ENCODE peak calls at places on chromosomes 4 and X, in nine cellular contexts. J is ureter, W is caudate nucleus, B is endothelial cell, O is LHCN-M2, E is amniotic stem cell, C is NCI-H146, R is lower lobe of right lung, N is GM18507. L is an unnamed sample.

GRCh38 chr4:4574792-4575191 is 32.9 kb upstream of the STX18 start:
- DNase-seq in J (peak; percentile 87), W (no peak), B (no peak), O (peak; percentile 57), E (no peak), C (peak; percentile 8), R (peak; percentile 60), N (no peak), L (peak; percentile 53)

GRCh38 chr4:185472063-185472542 is 570 bp upstream of the CCDC110 start:
- DNase-seq in J (no peak), W (no peak), B (no peak), O (no peak), E (no peak), C (peak; percentile 6), R (no peak), N (no peak), L (no peak)

GRCh38 chr4:6750302-6751221 is 32.0 kb upstream of the KIAA0232 start:
- DNase-seq in J (no peak), W (no peak), B (no peak), O (no peak), E (no peak), C (no peak), R (peak; percentile 41), N (no peak), L (no peak)

GRCh38 chr4:157372154-157372553 is 151.6 kb downstream of the GRIA2 start:
- DNase-seq in J (no peak), W (no peak), B (no peak), O (no peak), E (no peak), C (peak; percentile 47), R (no peak), N (no peak), L (no peak)

GRCh38 chrX:22603060-22603459 is 330.3 kb downstream of the CBLL2 start:
- DNase-seq in J (no peak), W (no peak), B (no peak), O (no peak), E (no peak), C (no peak), R (no peak), N (no peak), L (no peak)

GRCh38 chr4:2786152-2786671 is 6.7 kb upstream of the SH3BP2 start:
- DNase-seq in J (no peak), W (no peak), B (no peak), O (no peak), E (no peak), C (no peak), R (peak; percentile 35), N (no peak), L (no peak)

GRCh38 chr4:145812902-145813301 is 125.7 kb downstream of the ZNF827 start:
- DNase-seq in J (no peak), W (no peak), B (no peak), O (no peak), E (no peak), C (no peak), R (no peak), N (no peak), L (no peak)

GRCh38 chr4:18234108-18234507 is 212.6 kb upstream of the LCORL start:
- DNase-seq in J (no peak), W (no peak), B (no peak), O (no peak), E (no peak), C (no peak), R (no peak), N (no peak), L (no peak)

GRCh38 chrX:129808163-129808828 is 28.5 kb downstream of the SASH3 start:
- DNase-seq in J (no peak), W (no peak), B (no peak), O (peak; percentile 1), E (no peak), C (no peak), R (no peak), N (no peak), L (no peak)

GRCh38 chr4:77169496-77169895 is 12.5 kb downstream of the CCNG2 start:
- DNase-seq in J (no peak), W (no peak), B (no peak), O (peak; percentile 74), E (no peak), C (no peak), R (no peak), N (no peak), L (no peak)

GRCh38 chrX:21778236-21778635 is 20.3 kb upstream of the SMPX start:
- DNase-seq in J (no peak), W (no peak), B (no peak), O (no peak), E (no peak), C (no peak), R (no peak), N (no peak), L (no peak)

GRCh38 chr4:107863850-107864371 is 39.2 kb downstream of the SGMS2 start:
- DNase-seq in J (no peak), W (no peak), B (no peak), O (peak; percentile 48), E (no peak), C (peak; percentile 20), R (no peak), N (no peak), L (no peak)

GRCh38 chr4:150209140-150209829 is 131.0 kb downstream of the DCLK2 start:
- DNase-seq in J (peak; percentile 62), W (no peak), B (peak; percentile 80), O (peak; percentile 63), E (no peak), C (peak; percentile 15), R (peak; percentile 64), N (peak; percentile 4), L (no peak)

GRCh38 chr4:76420901-76421581 is at the start of gene CCDC158:
- DNase-seq in J (no peak), W (no peak), B (no peak), O (no peak), E (no peak), C (peak; percentile 63), R (no peak), N (no peak), L (no peak)

GRCh38 chr4:8893624-8894423 is 22.2 kb upstream of the HMX1 start:
- DNase-seq in J (no peak), W (no peak), B (no peak), O (no peak), E (no peak), C (no peak), R (no peak), N (no peak), L (no peak)

GRCh38 chr4:66688674-66689073 is 856.6 kb downstream of the CENPC start:
- DNase-seq in J (no peak), W (no peak), B (no peak), O (peak; percentile 64), E (peak; percentile 19), C (peak; percentile 1), R (no peak), N (no peak), L (no peak)

GRCh38 chrX:20266810-20267598 is at the start of gene RPS6KA3:
- DNase-seq in J (peak; percentile 92), W (peak; percentile 67), B (peak; percentile 77), O (peak; percentile 80), E (peak; percentile 72), C (peak; percentile 91), R (peak; percentile 94), N (peak; percentile 70), L (peak; percentile 17)

GRCh38 chrX:16836371-16836770 is 33.8 kb downstream of the RBBP7 start:
- DNase-seq in J (peak; percentile 47), W (no peak), B (peak; percentile 43), O (peak; percentile 71), E (no peak), C (no peak), R (peak; percentile 44), N (no peak), L (no peak)

GRCh38 chr4:86015412-86016350 is 344.2 kb downstream of the MAPK10 start:
- DNase-seq in J (no peak), W (no peak), B (no peak), O (peak; percentile 20), E (no peak), C (no peak), R (no peak), N (no peak), L (no peak)

GRCh38 chrX:39140581-39140980 is 339.3 kb downstream of the MID1IP1 start:
- DNase-seq in J (no peak), W (no peak), B (no peak), O (no peak), E (no peak), C (no peak), R (no peak), N (no peak), L (no peak)

GRCh38 chr4:176302283-176303275 is 17.2 kb upstream of the SPCS3 start:
- DNase-seq in J (no peak), W (no peak), B (no peak), O (peak; percentile 70), E (peak; percentile 49), C (no peak), R (no peak), N (no peak), L (peak; percentile 55)

GRCh38 chr4:183492791-183493221 is 12.1 kb upstream of the ING2 start:
- DNase-seq in J (no peak), W (no peak), B (no peak), O (no peak), E (peak; percentile 77), C (no peak), R (no peak), N (no peak), L (peak; percentile 86)

GRCh38 chr4:122712782-122713181 is 19.7 kb upstream of the BBS12 start:
- DNase-seq in J (no peak), W (no peak), B (no peak), O (peak; percentile 69), E (no peak), C (no peak), R (no peak), N (no peak), L (no peak)

GRCh38 chr4:148007303-148007702 is 275.4 kb downstream of the ARHGAP10 start:
- DNase-seq in J (no peak), W (no peak), B (no peak), O (peak; percentile 94), E (peak; percentile 76), C (no peak), R (no peak), N (no peak), L (peak; percentile 95)

GRCh38 chr4:83793481-83793880 is 257.6 kb downstream of the GPAT3 start:
- DNase-seq in J (no peak), W (no peak), B (no peak), O (no peak), E (no peak), C (no peak), R (no peak), N (no peak), L (no peak)

GRCh38 chr4:100690812-100691211 is 173.0 kb upstream of the EMCN start:
- DNase-seq in J (no peak), W (no peak), B (no peak), O (no peak), E (no peak), C (no peak), R (no peak), N (no peak), L (no peak)

GRCh38 chr4:165204462-165204830 is 2.9 kb upstream of the KLHL2 start:
- DNase-seq in J (no peak), W (no peak), B (no peak), O (peak; percentile 19), E (no peak), C (no peak), R (no peak), N (no peak), L (no peak)